ENCODE peak calls at places on chromosome 9, in nine cellular contexts. J is GM04504; B is neural crest cell; K is ELR; N is WTC11; A is Calu3; W is stimulated activated CD4-positive, alpha-beta T cell treated with anti-CD3 and anti-CD28 coated beads, Interleukin-2, amount 100 ng/mL, for 48 hours; X is adipocyte; L is amygdala. U is an unnamed sample.

GRCh38 chr9:69981686-69982450 is 61.8 kb upstream of the MAMDC2 start:
- DNase-seq in N (no peak), A (no peak), J (no peak), W (no peak), B (no peak), K (peak), X (peak), L (no peak), U (no peak)

GRCh38 chr9:119365291-119366027 is 3.8 kb downstream of the BRINP1 start:
- DNase-seq in K (peak), L (peak), A (no peak), N (peak), B (peak), X (peak), W (no peak), J (no peak), U (peak)

GRCh38 chr9:106075991-106076390 is 381.6 kb downstream of the TMEM38B start:
- DNase-seq in L (no peak), A (peak), J (peak), B (no peak), N (no peak), X (peak), W (no peak), K (peak), U (no peak)

GRCh38 chr9:82031538-82032280 is 43.1 kb downstream of the SPATA31D1 start:
- DNase-seq in L (no peak), K (peak), N (no peak), A (peak), B (no peak), J (peak), X (peak), W (no peak), U (no peak)

GRCh38 chr9:116337015-116337414 is 183.4 kb downstream of the PAPPA start:
- DNase-seq in N (no peak), A (no peak), B (no peak), J (peak), X (peak), W (no peak), L (no peak), K (peak), U (no peak)

GRCh38 chr9:127959841-127960409 is 20.9 kb downstream of the EEIG1 start:
- DNase-seq in J (no peak), W (no peak), B (no peak), L (no peak), X (no peak), K (no peak), A (no peak), N (no peak), U (no peak)

GRCh38 chr9:86644315-86645034 is 290.3 kb upstream of the TUT7 start:
- DNase-seq in W (no peak), B (no peak), J (no peak), X (no peak), L (no peak), A (no peak), K (no peak), N (no peak), U (peak)

GRCh38 chr9:127047971-127048370 is 74.5 kb downstream of the ANGPTL2 start:
- DNase-seq in W (no peak), N (no peak), A (no peak), J (no peak), X (no peak), B (no peak), K (no peak), L (no peak), U (no peak)

GRCh38 chr9:87276327-87276841 is 221.3 kb upstream of the DAPK1 start:
- DNase-seq in W (no peak), X (peak), J (no peak), B (no peak), N (no peak), L (no peak), A (no peak), K (peak), U (no peak)

GRCh38 chr9:130299785-130300615 is 34.4 kb downstream of the HMCN2 start:
- DNase-seq in B (no peak), L (no peak), A (no peak), K (no peak), W (no peak), X (no peak), N (no peak), J (no peak), U (no peak)

GRCh38 chr9:69452110-69452780 is 127.2 kb downstream of the ENTREP1 start:
- DNase-seq in N (no peak), W (no peak), K (no peak), A (no peak), L (no peak), J (no peak), B (no peak), X (no peak), U (no peak)

GRCh38 chr9:113929634-113930092 is 53.6 kb downstream of the ZNF618 start:
- DNase-seq in X (no peak), K (peak), N (no peak), L (no peak), A (no peak), W (no peak), B (no peak), J (no peak), U (no peak)

GRCh38 chr9:36597412-36598178 is 24.9 kb downstream of the MELK start:
- DNase-seq in K (peak), A (no peak), N (no peak), L (no peak), X (peak), B (no peak), W (no peak), J (no peak), U (peak)

GRCh38 chr9:126337690-126338426 is 11.2 kb downstream of the MVB12B start:
- DNase-seq in J (no peak), X (no peak), B (peak), K (no peak), N (no peak), W (no peak), A (no peak), L (peak), U (no peak)

GRCh38 chr9:121362813-121363585 is 7.1 kb downstream of the STOM start:
- DNase-seq in L (no peak), K (peak), B (no peak), X (peak), W (no peak), J (peak), A (no peak), N (no peak), U (no peak)

GRCh38 chr9:92716557-92716956 is 46.6 kb upstream of the IPPK start:
- DNase-seq in W (peak), N (peak), K (peak), B (peak), A (peak), X (peak), L (peak), J (no peak), U (peak)

GRCh38 chr9:133862585-133863041 is 124.5 kb upstream of the SARDH start:
- DNase-seq in K (no peak), A (no peak), N (no peak), J (no peak), W (no peak), L (no peak), B (no peak), X (no peak), U (no peak)

GRCh38 chr9:134286513-134287245 is 39.6 kb upstream of the RXRA start:
- DNase-seq in A (no peak), J (no peak), B (no peak), X (no peak), K (no peak), L (no peak), N (no peak), W (no peak), U (no peak)

GRCh38 chr9:123615381-123615780 is 259.4 kb downstream of the CRB2 start:
- DNase-seq in X (no peak), J (no peak), L (no peak), N (no peak), A (no peak), K (no peak), B (no peak), W (no peak), U (no peak)

GRCh38 chr9:88174324-88174723 is 36.0 kb upstream of the SPATA31C2 start:
- DNase-seq in A (no peak), N (no peak), X (no peak), J (no peak), B (no peak), L (no peak), K (peak), W (no peak), U (no peak)